ENCODE peak calls at places on chromosome 1, in ten cellular contexts. One of them, this sample, is unnamed.

GRCh38 chr1:93537924-93538323 is 90.0 kb downstream of the FNBP1L start:
- DNase-seq in choroid plexus epithelial cell: no peak
- DNase-seq in effector memory CD4-positive, alpha-beta T cell: no peak
- DNase-seq in pulmonary artery endothelial cell: no peak
- DNase-seq in foreskin fibroblast: no peak
- DNase-seq in cardiac muscle cell: no peak
- DNase-seq in lower lobe of right lung: no peak
- DNase-seq in colonic mucosa: no peak
- DNase-seq in stimulated activated CD4-positive, alpha-beta T cell treated with anti-CD3 and anti-CD28 coated beads, Interleukin-2, amount 100 ng/mL, for 24 hours: no peak
- DNase-seq in activated CD4-positive, alpha-beta T cell treated with anti-CD3 and anti-CD28 coated beads, Interleukin-2, amount 50 U/mL, for 48 hours: no peak
- DNase-seq in this sample: no peak

GRCh38 chr1:41640141-41640751 is 155.8 kb upstream of the EDN2 start:
- DNase-seq in choroid plexus epithelial cell: no peak
- DNase-seq in effector memory CD4-positive, alpha-beta T cell: no peak
- DNase-seq in pulmonary artery endothelial cell: no peak
- DNase-seq in foreskin fibroblast: no peak
- DNase-seq in cardiac muscle cell: no peak
- DNase-seq in lower lobe of right lung: no peak
- DNase-seq in colonic mucosa: no peak
- DNase-seq in stimulated activated CD4-positive, alpha-beta T cell treated with anti-CD3 and anti-CD28 coated beads, Interleukin-2, amount 100 ng/mL, for 24 hours: no peak
- DNase-seq in activated CD4-positive, alpha-beta T cell treated with anti-CD3 and anti-CD28 coated beads, Interleukin-2, amount 50 U/mL, for 48 hours: no peak
- DNase-seq in this sample: no peak

GRCh38 chr1:102891868-102892625 is 216.3 kb downstream of the COL11A1 start:
- DNase-seq in choroid plexus epithelial cell: peak; percentile 85
- DNase-seq in effector memory CD4-positive, alpha-beta T cell: no peak
- DNase-seq in pulmonary artery endothelial cell: no peak
- DNase-seq in foreskin fibroblast: peak; percentile 71
- DNase-seq in cardiac muscle cell: no peak
- DNase-seq in lower lobe of right lung: no peak
- DNase-seq in colonic mucosa: no peak
- DNase-seq in stimulated activated CD4-positive, alpha-beta T cell treated with anti-CD3 and anti-CD28 coated beads, Interleukin-2, amount 100 ng/mL, for 24 hours: no peak
- DNase-seq in activated CD4-positive, alpha-beta T cell treated with anti-CD3 and anti-CD28 coated beads, Interleukin-2, amount 50 U/mL, for 48 hours: no peak
- DNase-seq in this sample: no peak

GRCh38 chr1:197862221-197862620 is 40.2 kb upstream of the C1orf53 start:
- DNase-seq in choroid plexus epithelial cell: no peak
- DNase-seq in effector memory CD4-positive, alpha-beta T cell: no peak
- DNase-seq in pulmonary artery endothelial cell: no peak
- DNase-seq in foreskin fibroblast: peak; percentile 9
- DNase-seq in cardiac muscle cell: no peak
- DNase-seq in lower lobe of right lung: no peak
- DNase-seq in colonic mucosa: no peak
- DNase-seq in stimulated activated CD4-positive, alpha-beta T cell treated with anti-CD3 and anti-CD28 coated beads, Interleukin-2, amount 100 ng/mL, for 24 hours: no peak
- DNase-seq in activated CD4-positive, alpha-beta T cell treated with anti-CD3 and anti-CD28 coated beads, Interleukin-2, amount 50 U/mL, for 48 hours: no peak
- DNase-seq in this sample: no peak

GRCh38 chr1:204323887-204324286 is 35.8 kb downstream of the PLEKHA6 start:
- DNase-seq in choroid plexus epithelial cell: peak; percentile 80
- DNase-seq in effector memory CD4-positive, alpha-beta T cell: no peak
- DNase-seq in pulmonary artery endothelial cell: no peak
- DNase-seq in foreskin fibroblast: peak; percentile 89
- DNase-seq in cardiac muscle cell: peak; percentile 50
- DNase-seq in lower lobe of right lung: no peak
- DNase-seq in colonic mucosa: no peak
- DNase-seq in stimulated activated CD4-positive, alpha-beta T cell treated with anti-CD3 and anti-CD28 coated beads, Interleukin-2, amount 100 ng/mL, for 24 hours: peak; percentile 28
- DNase-seq in activated CD4-positive, alpha-beta T cell treated with anti-CD3 and anti-CD28 coated beads, Interleukin-2, amount 50 U/mL, for 48 hours: peak; percentile 58
- DNase-seq in this sample: no peak

GRCh38 chr1:1114431-1114830 is 1.5 kb downstream of the C1orf159 start:
- DNase-seq in choroid plexus epithelial cell: no peak
- DNase-seq in effector memory CD4-positive, alpha-beta T cell: no peak
- DNase-seq in pulmonary artery endothelial cell: no peak
- DNase-seq in foreskin fibroblast: no peak
- DNase-seq in cardiac muscle cell: no peak
- DNase-seq in lower lobe of right lung: peak; percentile 29
- DNase-seq in colonic mucosa: no peak
- DNase-seq in stimulated activated CD4-positive, alpha-beta T cell treated with anti-CD3 and anti-CD28 coated beads, Interleukin-2, amount 100 ng/mL, for 24 hours: no peak
- DNase-seq in activated CD4-positive, alpha-beta T cell treated with anti-CD3 and anti-CD28 coated beads, Interleukin-2, amount 50 U/mL, for 48 hours: no peak
- DNase-seq in this sample: no peak

GRCh38 chr1:3453891-3454810 is at the start of gene ARHGEF16:
- DNase-seq in choroid plexus epithelial cell: peak; percentile 44
- DNase-seq in effector memory CD4-positive, alpha-beta T cell: peak; percentile 27
- DNase-seq in pulmonary artery endothelial cell: no peak
- DNase-seq in foreskin fibroblast: peak; percentile 64
- DNase-seq in cardiac muscle cell: peak; percentile 79
- DNase-seq in lower lobe of right lung: peak; percentile 92
- DNase-seq in colonic mucosa: peak; percentile 90
- DNase-seq in stimulated activated CD4-positive, alpha-beta T cell treated with anti-CD3 and anti-CD28 coated beads, Interleukin-2, amount 100 ng/mL, for 24 hours: no peak
- DNase-seq in activated CD4-positive, alpha-beta T cell treated with anti-CD3 and anti-CD28 coated beads, Interleukin-2, amount 50 U/mL, for 48 hours: peak; percentile 19
- DNase-seq in this sample: no peak

GRCh38 chr1:15411593-15412487 is 2.2 kb downstream of the EFHD2 start:
- DNase-seq in choroid plexus epithelial cell: peak; percentile 57
- DNase-seq in effector memory CD4-positive, alpha-beta T cell: no peak
- DNase-seq in pulmonary artery endothelial cell: no peak
- DNase-seq in foreskin fibroblast: peak; percentile 38
- DNase-seq in cardiac muscle cell: no peak
- DNase-seq in lower lobe of right lung: peak; percentile 83
- DNase-seq in colonic mucosa: peak; percentile 61
- DNase-seq in stimulated activated CD4-positive, alpha-beta T cell treated with anti-CD3 and anti-CD28 coated beads, Interleukin-2, amount 100 ng/mL, for 24 hours: peak; percentile 55
- DNase-seq in activated CD4-positive, alpha-beta T cell treated with anti-CD3 and anti-CD28 coated beads, Interleukin-2, amount 50 U/mL, for 48 hours: peak; percentile 47
- DNase-seq in this sample: peak; percentile 38

This sample was measured in SIG-M5.